ENCODE peak calls at places on chromosomes 13 and 19, in seven cellular contexts. F is AG20443; G is stimulated activated CD4-positive, alpha-beta T cell treated with anti-CD3 and anti-CD28 coated beads, Interleukin-15, amount 100 ng/mL, for 48 hours; X is NAMALWA; V is nephron progenitor cell; B is NCI-H460; A is stimulated activated CD8-positive, alpha-beta memory T cell treated with anti-CD3 and anti-CD28 coated beads, Interleukin-15, amount 100 ng/mL, for 1 hour. Z is an unnamed sample.

GRCh38 chr13:83881031-83881727 is 1.1 kb downstream of the SLITRK1 start:
- DNase-seq in F (no peak), G (no peak), X (no peak), V (no peak), B (no peak), A (no peak), Z (peak; percentile 8)

GRCh38 chr13:65921933-65922332 is 1308.2 kb downstream of the PCDH9 start:
- DNase-seq in F (no peak), G (no peak), X (no peak), V (no peak), B (no peak), A (no peak), Z (no peak)

GRCh38 chr19:5336195-5336965 is 4.2 kb downstream of the PTPRS start:
- DNase-seq in F (no peak), G (no peak), X (no peak), V (no peak), B (no peak), A (no peak), Z (peak; percentile 29)

GRCh38 chr19:18193388-18194207 is 580 bp downstream of the MPV17L2 start:
- DNase-seq in F (no peak), G (no peak), X (peak; percentile 43), V (no peak), B (no peak), A (no peak), Z (peak; percentile 45)

GRCh38 chr19:44647144-44647543 is 3.4 kb downstream of the PVR start:
- DNase-seq in F (no peak), G (no peak), X (no peak), V (no peak), B (no peak), A (no peak), Z (no peak)

GRCh38 chr19:17136026-17136425 is 60.4 kb downstream of the MYO9B start:
- DNase-seq in F (no peak), G (no peak), X (no peak), V (no peak), B (no peak), A (no peak), Z (peak; percentile 20)

GRCh38 chr19:45076029-45076850 is at the start of gene ZNF296:
- DNase-seq in F (peak; percentile 81), G (peak; percentile 63), X (peak; percentile 91), V (peak; percentile 77), B (peak; percentile 41), A (peak; percentile 54), Z (peak; percentile 91)

GRCh38 chr19:4649392-4650094 is 10.2 kb downstream of the TNFAIP8L1 start:
- DNase-seq in F (no peak), G (no peak), X (no peak), V (no peak), B (no peak), A (no peak), Z (no peak)

GRCh38 chr19:42403586-42403985 is 13.5 kb upstream of the CNFN start:
- DNase-seq in F (no peak), G (no peak), X (no peak), V (no peak), B (no peak), A (no peak), Z (no peak)

GRCh38 chr19:13935765-13936486 is 2.3 kb downstream of the PODNL1 start:
- DNase-seq in F (no peak), G (no peak), X (no peak), V (peak; percentile 58), B (no peak), A (no peak), Z (peak; percentile 74)

GRCh38 chr19:33260628-33261418 is 35.2 kb upstream of the SLC7A10 start:
- DNase-seq in F (no peak), G (no peak), X (no peak), V (no peak), B (no peak), A (no peak), Z (no peak)

GRCh38 chr13:24725379-24725778 is 38.6 kb upstream of the RNF17 start:
- DNase-seq in F (no peak), G (no peak), X (no peak), V (no peak), B (no peak), A (no peak), Z (no peak)

GRCh38 chr13:60696602-60697001 is 299.6 kb downstream of the TDRD3 start:
- DNase-seq in F (no peak), G (no peak), X (no peak), V (no peak), B (no peak), A (no peak), Z (no peak)

GRCh38 chr19:42201489-42202289 is 15.8 kb downstream of the DEDD2 start:
- DNase-seq in F (no peak), G (no peak), X (no peak), V (no peak), B (no peak), A (no peak), Z (no peak)

GRCh38 chr13:24605923-24606372 is 74.3 kb upstream of the ATP12A start:
- DNase-seq in F (no peak), G (no peak), X (no peak), V (no peak), B (peak; percentile 4), A (no peak), Z (peak; percentile 36)

GRCh38 chr19:39479916-39480315 is 722 bp upstream of the TIMM50 start:
- DNase-seq in F (no peak), G (no peak), X (no peak), V (no peak), B (no peak), A (no peak), Z (no peak)

GRCh38 chr13:69857188-69857821 is 250.3 kb upstream of the ATXN8OS start:
- DNase-seq in F (peak; percentile 7), G (no peak), X (peak; percentile 80), V (peak; percentile 12), B (peak; percentile 55), A (no peak), Z (peak; percentile 75)

GRCh38 chr13:46751811-46752635 is 44.9 kb downstream of the ESD start:
- DNase-seq in F (peak; percentile 30), G (peak; percentile 34), X (peak; percentile 65), V (no peak), B (no peak), A (peak; percentile 21), Z (peak; percentile 11)

GRCh38 chr19:54373781-54374266 is 9.1 kb upstream of the LAIR1 start:
- DNase-seq in F (no peak), G (no peak), X (no peak), V (no peak), B (no peak), A (no peak), Z (no peak)

GRCh38 chr19:12793290-12794195 is 2.3 kb downstream of the JUNB start:
- DNase-seq in F (peak; percentile 94), G (peak; percentile 86), X (peak; percentile 95), V (peak; percentile 92), B (peak; percentile 87), A (peak; percentile 82), Z (peak; percentile 97)

GRCh38 chr13:87669379-87669978 is 1.7 kb upstream of the SLITRK5 start:
- DNase-seq in F (no peak), G (no peak), X (peak; percentile 76), V (no peak), B (no peak), A (no peak), Z (peak; percentile 56)